ENCODE peak calls at places on chromosomes 3 and 15, in seven cellular contexts. D is heart left ventricle, C is left ventricle myocardium inferior, H is transverse colon, K is GM10248, B is WTC11, J is AG10803. O is an unnamed sample.

GRCh38 chr15:42863572-42864239 is 56.9 kb downstream of the TTBK2 start:
- DNase-seq in C (no peak), B (no peak), K (no peak), D (no peak), H (no peak), J (no peak), O (peak; percentile 6)

GRCh38 chr15:41258706-41259471 is 27.8 kb downstream of the CHP1 start:
- DNase-seq in J (peak; percentile 50), D (no peak), C (no peak), H (peak; percentile 43), B (no peak), K (peak; percentile 52), O (peak; percentile 61)

GRCh38 chr3:122921791-122922651 is 105.5 kb downstream of the SEMA5B start:
- DNase-seq in B (peak; percentile 76), H (no peak), J (no peak), C (no peak), D (no peak), K (no peak), O (no peak)

GRCh38 chr3:52078781-52079560 is 22.6 kb upstream of the DUSP7 start:
- DNase-seq in J (no peak), C (no peak), D (no peak), B (no peak), H (no peak), K (no peak), O (no peak)

GRCh38 chr3:10189557-10190374 is 25.0 kb downstream of the IRAK2 start:
- DNase-seq in B (no peak), K (no peak), J (peak; percentile 79), H (peak; percentile 78), D (peak; percentile 85), C (peak; percentile 86), O (peak; percentile 99)

GRCh38 chr3:123083446-123084124 is 16.8 kb downstream of the PDIA5 start:
- DNase-seq in B (no peak), D (no peak), C (no peak), H (no peak), J (no peak), K (no peak), O (no peak)

GRCh38 chr3:141308588-141309218 is 59.6 kb upstream of the ZBTB38 start:
- DNase-seq in B (peak; percentile 81), H (peak; percentile 39), J (peak; percentile 46), D (peak; percentile 52), K (no peak), C (peak; percentile 30), O (peak; percentile 86)

GRCh38 chr3:10213156-10213792 is 35.0 kb upstream of the TATDN2 start:
- DNase-seq in D (no peak), B (no peak), C (no peak), J (no peak), K (no peak), H (no peak), O (no peak)

GRCh38 chr3:176767385-176767784 is 429.9 kb downstream of the TBL1XR1 start:
- DNase-seq in J (peak; percentile 60), C (no peak), D (no peak), K (no peak), B (no peak), H (no peak), O (peak; percentile 96)

GRCh38 chr3:162643245-162643644 is 1146.6 kb downstream of the OTOL1 start:
- DNase-seq in K (no peak), D (no peak), B (no peak), H (no peak), C (no peak), J (peak; percentile 13), O (no peak)

GRCh38 chr3:126133606-126134005 is 46.8 kb downstream of the ALDH1L1 start:
- DNase-seq in J (no peak), H (peak; percentile 3), D (peak; percentile 15), K (no peak), B (peak; percentile 5), C (no peak), O (no peak)

GRCh38 chr3:178562869-178563232 is 26.6 kb downstream of the KCNMB2 start:
- DNase-seq in K (no peak), C (no peak), D (no peak), H (no peak), B (no peak), J (peak; percentile 25), O (peak; percentile 49)

GRCh38 chr15:57376695-57377477 is 581 bp downstream of the CGNL1 start:
- DNase-seq in H (no peak), C (peak; percentile 31), D (peak; percentile 29), B (peak; percentile 58), K (no peak), J (no peak), O (peak; percentile 17)

GRCh38 chr3:169390310-169390731 is 273.2 kb downstream of the MECOM start:
- DNase-seq in B (no peak), C (no peak), H (peak; percentile 39), J (peak; percentile 4), D (no peak), K (no peak), O (peak; percentile 21)

GRCh38 chr3:126545544-126545943 is 13.2 kb downstream of the C3orf22 start:
- DNase-seq in H (peak; percentile 4), K (no peak), B (peak; percentile 2), D (no peak), C (no peak), J (no peak), O (no peak)

GRCh38 chr3:142047021-142047369 is 102.3 kb downstream of the TFDP2 start:
- DNase-seq in H (no peak), B (no peak), J (no peak), C (no peak), K (no peak), D (no peak), O (no peak)

GRCh38 chr3:126160243-126161210 is 19.9 kb downstream of the ALDH1L1 start:
- DNase-seq in C (no peak), D (no peak), H (no peak), J (no peak), K (no peak), B (no peak), O (no peak)

GRCh38 chr3:31408720-31409119 is 124.0 kb upstream of the STT3B start:
- DNase-seq in B (no peak), J (no peak), K (no peak), C (no peak), H (no peak), D (no peak), O (no peak)

GRCh38 chr15:47203993-47204392 is 513.3 kb upstream of the SEMA6D start:
- DNase-seq in J (no peak), C (no peak), K (no peak), H (no peak), D (no peak), B (no peak), O (no peak)

GRCh38 chr3:117719316-117719926 is 1009.8 kb downstream of the TUSC7 start:
- DNase-seq in B (no peak), K (peak; percentile 7), D (no peak), H (no peak), C (no peak), J (peak; percentile 31), O (peak; percentile 29)

GRCh38 chr15:99071091-99071680 is 33.7 kb upstream of the SYNM start:
- DNase-seq in J (no peak), D (no peak), C (no peak), B (no peak), H (no peak), K (no peak), O (no peak)

GRCh38 chr3:127289646-127290575 is 2.1 kb upstream of the PRR20G start:
- DNase-seq in H (no peak), K (no peak), J (peak; percentile 2), B (no peak), C (no peak), D (no peak), O (no peak)

GRCh38 chr3:111284485-111285187 is 213.0 kb downstream of the NECTIN3 start:
- DNase-seq in H (no peak), J (no peak), D (no peak), B (no peak), K (no peak), C (no peak), O (no peak)

GRCh38 chr3:39919281-39919680 is 109.9 kb downstream of the MYRIP start:
- DNase-seq in K (no peak), H (no peak), J (no peak), D (no peak), C (no peak), B (no peak), O (no peak)
- TF ChIP-seq CTCF in K (no peak), H (no peak), J (no peak), D (no peak), C (no peak), B (no peak), O (no peak)

GRCh38 chr3:152380048-152380447 is 111.3 kb downstream of the MBNL1 start:
- DNase-seq in H (no peak), K (no peak), C (no peak), B (no peak), J (no peak), D (no peak), O (no peak)
- TF ChIP-seq CTCF in H (no peak), K (no peak), C (no peak), B (no peak), J (no peak), D (no peak), O (no peak)

DNA sequence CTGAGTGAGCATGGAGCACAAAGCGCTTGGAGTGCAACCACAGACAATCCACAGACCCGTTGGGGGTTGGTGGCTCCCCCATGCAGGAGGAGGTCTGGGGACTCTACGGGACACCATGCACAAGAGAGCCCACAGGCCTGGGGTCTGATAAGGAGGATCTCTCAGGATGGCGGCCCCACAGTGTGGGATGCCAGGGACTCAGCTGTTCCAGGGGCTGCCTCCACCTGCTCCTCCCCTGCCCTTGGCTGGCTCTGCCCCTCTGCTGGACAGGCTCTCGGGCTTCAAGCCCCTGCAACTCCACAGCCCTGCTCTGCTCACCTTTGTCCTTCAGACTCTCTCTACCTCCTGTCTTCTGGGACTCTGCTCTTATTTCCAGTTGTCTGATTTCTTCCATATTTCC is 184.5 kb upstream of the CHRNA7 start:
- DNase-seq in C (no peak), H (no peak), D (no peak), B (no peak), K (no peak), J (no peak), O (no peak)
- TF ChIP-seq CTCF in C (no peak), H (no peak), D (no peak), B (no peak), K (no peak), J (no peak), O (no peak)

DNA sequence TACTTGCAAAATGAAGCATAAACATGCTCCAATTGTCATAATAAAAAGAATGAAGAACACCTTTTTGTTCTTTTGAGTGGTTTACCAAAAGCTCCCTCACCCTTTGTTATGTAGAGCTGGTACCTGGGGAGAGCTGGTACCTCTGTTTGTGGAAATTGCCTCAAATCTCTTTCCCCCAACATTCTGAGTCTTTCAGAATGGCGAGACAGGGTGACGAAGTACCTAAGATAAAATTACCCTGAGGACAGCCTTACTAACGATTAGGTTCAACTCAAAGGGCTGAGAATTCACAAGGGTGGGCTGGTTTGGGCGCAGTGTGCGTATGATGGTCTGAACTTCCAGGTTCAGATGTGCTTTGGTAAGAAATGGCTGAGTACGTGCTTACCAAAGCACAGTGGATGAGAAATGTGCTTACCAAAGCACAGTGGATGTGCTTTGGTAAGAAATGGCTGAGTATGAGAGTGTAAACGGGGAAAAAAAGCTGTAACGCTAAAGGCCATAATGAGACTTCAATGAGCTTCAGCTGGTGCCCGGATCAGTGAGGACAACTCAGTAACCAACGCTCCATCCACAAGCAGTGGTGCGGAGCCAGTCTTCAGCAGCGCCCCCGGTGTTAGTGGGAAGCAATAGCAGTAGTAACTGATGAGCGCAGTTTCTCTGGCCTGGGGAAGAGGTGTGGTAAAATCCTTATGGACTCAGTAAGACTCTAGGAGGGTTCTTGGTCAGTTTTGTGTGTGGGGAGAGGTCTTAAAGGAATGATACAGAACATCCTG is 72.3 kb upstream of the LRIG1 start:
- DNase-seq in B (peak; percentile 87), J (no peak), K (peak; percentile 20), D (no peak), C (no peak), H (no peak), O (no peak)
- TF ChIP-seq CTCF in B (peak; percentile 69), J (peak; percentile 18), K (peak; percentile 29), D (no peak), C (no peak), H (no peak), O (no peak)

O was measured in MCF 10A.